ENCODE peak calls at places on chromosomes 1 and 21, in ten cellular contexts. One of them, this sample, is unnamed.

GRCh38 chr1:196660912-196661311 is 9.1 kb downstream of the CFH start:
- DNase-seq in breast epithelium: no peak
- DNase-seq in heart left ventricle: no peak
- DNase-seq in GM06990: no peak
- DNase-seq in endothelial cell: no peak
- DNase-seq in pulmonary artery endothelial cell: no peak
- DNase-seq in T-helper 1 cell: no peak
- DNase-seq in hepatic stellate cell: peak; percentile 7
- DNase-seq in NCI-H1694: peak; percentile 54
- DNase-seq in GM23338: peak; percentile 73
- DNase-seq in this sample: peak; percentile 13

GRCh38 chr1:51088474-51088873 is 13.6 kb upstream of the C1orf185 start:
- DNase-seq in breast epithelium: no peak
- DNase-seq in heart left ventricle: no peak
- DNase-seq in GM06990: no peak
- DNase-seq in endothelial cell: no peak
- DNase-seq in pulmonary artery endothelial cell: no peak
- DNase-seq in T-helper 1 cell: no peak
- DNase-seq in hepatic stellate cell: peak; percentile 12
- DNase-seq in NCI-H1694: no peak
- DNase-seq in GM23338: no peak
- DNase-seq in this sample: no peak

GRCh38 chr1:240804475-240804874 is 192.5 kb upstream of the GREM2 start:
- DNase-seq in breast epithelium: no peak
- DNase-seq in heart left ventricle: no peak
- DNase-seq in GM06990: no peak
- DNase-seq in endothelial cell: no peak
- DNase-seq in pulmonary artery endothelial cell: peak; percentile 0
- DNase-seq in T-helper 1 cell: no peak
- DNase-seq in hepatic stellate cell: peak; percentile 12
- DNase-seq in NCI-H1694: no peak
- DNase-seq in GM23338: peak; percentile 5
- DNase-seq in this sample: no peak

GRCh38 chr1:226846801-226847200 is 23.6 kb upstream of the PSEN2 start:
- DNase-seq in breast epithelium: no peak
- DNase-seq in heart left ventricle: no peak
- DNase-seq in GM06990: no peak
- DNase-seq in endothelial cell: no peak
- DNase-seq in pulmonary artery endothelial cell: no peak
- DNase-seq in T-helper 1 cell: no peak
- DNase-seq in hepatic stellate cell: no peak
- DNase-seq in NCI-H1694: no peak
- DNase-seq in GM23338: no peak
- DNase-seq in this sample: no peak

GRCh38 chr1:173269490-173270230 is 62.5 kb upstream of the TNFSF4 start:
- DNase-seq in breast epithelium: no peak
- DNase-seq in heart left ventricle: no peak
- DNase-seq in GM06990: no peak
- DNase-seq in endothelial cell: no peak
- DNase-seq in pulmonary artery endothelial cell: no peak
- DNase-seq in T-helper 1 cell: no peak
- DNase-seq in hepatic stellate cell: peak; percentile 59
- DNase-seq in NCI-H1694: no peak
- DNase-seq in GM23338: peak; percentile 3
- DNase-seq in this sample: no peak

GRCh38 chr1:25073640-25074270 is 143.7 kb upstream of the RUNX3 start:
- DNase-seq in breast epithelium: peak; percentile 45
- DNase-seq in heart left ventricle: no peak
- DNase-seq in GM06990: no peak
- DNase-seq in endothelial cell: no peak
- DNase-seq in pulmonary artery endothelial cell: no peak
- DNase-seq in T-helper 1 cell: no peak
- DNase-seq in hepatic stellate cell: no peak
- DNase-seq in NCI-H1694: no peak
- DNase-seq in GM23338: no peak
- DNase-seq in this sample: no peak

GRCh38 chr1:212070720-212071302 is 35.3 kb downstream of the DTL start:
- DNase-seq in breast epithelium: no peak
- DNase-seq in heart left ventricle: no peak
- DNase-seq in GM06990: no peak
- DNase-seq in endothelial cell: no peak
- DNase-seq in pulmonary artery endothelial cell: peak; percentile 24
- DNase-seq in T-helper 1 cell: no peak
- DNase-seq in hepatic stellate cell: peak; percentile 21
- DNase-seq in NCI-H1694: no peak
- DNase-seq in GM23338: peak; percentile 45
- DNase-seq in this sample: peak; percentile 36

GRCh38 chr1:87358219-87358618 is 29.5 kb downstream of the LMO4 start:
- DNase-seq in breast epithelium: no peak
- DNase-seq in heart left ventricle: no peak
- DNase-seq in GM06990: no peak
- DNase-seq in endothelial cell: no peak
- DNase-seq in pulmonary artery endothelial cell: no peak
- DNase-seq in T-helper 1 cell: no peak
- DNase-seq in hepatic stellate cell: no peak
- DNase-seq in NCI-H1694: no peak
- DNase-seq in GM23338: no peak
- DNase-seq in this sample: no peak

GRCh38 chr1:57770772-57771171 is 346.9 kb upstream of the DAB1 start:
- DNase-seq in breast epithelium: no peak
- DNase-seq in heart left ventricle: no peak
- DNase-seq in GM06990: no peak
- DNase-seq in endothelial cell: no peak
- DNase-seq in pulmonary artery endothelial cell: no peak
- DNase-seq in T-helper 1 cell: no peak
- DNase-seq in hepatic stellate cell: no peak
- DNase-seq in NCI-H1694: peak; percentile 1
- DNase-seq in GM23338: peak; percentile 77
- DNase-seq in this sample: no peak

GRCh38 chr21:26169061-26169610 is 1.4 kb downstream of the APP start:
- DNase-seq in breast epithelium: peak; percentile 55
- DNase-seq in heart left ventricle: peak; percentile 46
- DNase-seq in GM06990: no peak
- DNase-seq in endothelial cell: peak; percentile 25
- DNase-seq in pulmonary artery endothelial cell: peak; percentile 27
- DNase-seq in T-helper 1 cell: peak; percentile 4
- DNase-seq in hepatic stellate cell: peak; percentile 76
- DNase-seq in NCI-H1694: peak; percentile 90
- DNase-seq in GM23338: peak; percentile 72
- DNase-seq in this sample: peak; percentile 26

This sample was measured in CD8-positive, alpha-beta memory T cell.